ENCODE peak calls at places on chromosomes 3 and 15, in four cellular contexts. S is SK-N-SH, U is WTC11, A is K562. V is an unnamed sample.

GRCh38 chr15:70504305-70504951 is 258.9 kb downstream of the UACA start:
- DNase-seq in A (no peak), S (peak; percentile 62), U (no peak), V (no peak)

GRCh38 chr3:8755564-8756237 is 13.7 kb downstream of the OXTR start:
- DNase-seq in U (no peak), S (no peak), A (peak; percentile 50), V (no peak)

GRCh38 chr3:119585867-119586570 is 6.7 kb downstream of the ADPRH start:
- DNase-seq in A (no peak), S (no peak), U (no peak), V (no peak)

GRCh38 chr3:155334897-155335883 is 41.7 kb upstream of the STRIT1 start:
- DNase-seq in S (peak; percentile 19), A (peak; percentile 46), U (no peak), V (peak; percentile 56)

GRCh38 chr3:111072016-111072891 is 638 bp downstream of the NECTIN3 start:
- DNase-seq in S (no peak), U (peak; percentile 51), A (no peak), V (no peak)

GRCh38 chr15:27686376-27686775 is 412.7 kb downstream of the OCA2 start:
- DNase-seq in U (no peak), S (no peak), A (no peak), V (no peak)

GRCh38 chr3:75886971-75887526 is 101.7 kb upstream of the ZNF717 start:
- DNase-seq in A (no peak), U (no peak), S (no peak), V (no peak)

GRCh38 chr3:11548721-11549131 is 95.0 kb downstream of the VGLL4 start:
- DNase-seq in A (no peak), U (no peak), S (no peak), V (no peak)

GRCh38 chr15:95520511-95520910 is 810.0 kb upstream of the NR2F2 start:
- DNase-seq in U (no peak), S (no peak), A (no peak), V (peak; percentile 15)

GRCh38 chr3:129280183-129280582 is 1.5 kb downstream of the HMCES start:
- DNase-seq in S (no peak), A (no peak), U (no peak), V (no peak)

GRCh38 chr15:37135225-37135624 is 34.9 kb upstream of the MEIS2 start:
- DNase-seq in A (peak; percentile 49), S (no peak), U (no peak), V (no peak)

GRCh38 chr3:102471001-102471400 is 36.2 kb downstream of the ZPLD1 start:
- DNase-seq in S (no peak), A (no peak), U (peak; percentile 66), V (no peak)

GRCh38 chr3:122239112-122239511 is 55.6 kb downstream of the CASR start:
- DNase-seq in S (no peak), U (no peak), A (no peak), V (no peak)

GRCh38 chr3:45170071-45170470 is 23.9 kb upstream of the CDCP1 start:
- DNase-seq in U (no peak), A (no peak), S (no peak), V (no peak)

GRCh38 chr3:72338942-72339749 is 509.1 kb downstream of the SHQ1 start:
- DNase-seq in S (no peak), U (no peak), A (peak; percentile 83), V (peak; percentile 15)

GRCh38 chr3:45092132-45093031 is 53.8 kb downstream of the CDCP1 start:
- DNase-seq in A (peak; percentile 61), U (no peak), S (no peak), V (no peak)

GRCh38 chr3:33962383-33962782 is 164.0 kb downstream of the PDCD6IP start:
- DNase-seq in S (no peak), A (no peak), U (no peak), V (no peak)

GRCh38 chr3:180196658-180197057 is 159.9 kb upstream of the PEX5L start:
- DNase-seq in S (no peak), A (no peak), U (no peak), V (no peak)

GRCh38 chr3:106635271-106635670 is 742.0 kb upstream of the CCDC54 start:
- DNase-seq in S (no peak), A (no peak), U (no peak), V (no peak)

GRCh38 chr15:86139828-86140227 is 60.2 kb downstream of the AGBL1 start:
- DNase-seq in U (peak; percentile 81), S (peak; percentile 19), A (peak; percentile 18), V (no peak)

GRCh38 chr3:160400631-160401150 is 1.2 kb downstream of the SMC4 start:
- DNase-seq in A (peak; percentile 16), S (peak; percentile 56), U (peak; percentile 32), V (no peak)

GRCh38 chr3:7562892-7563291 is 702.0 kb downstream of the GRM7 start:
- DNase-seq in S (no peak), U (no peak), A (no peak), V (no peak)

GRCh38 chr3:110226645-110227044 is 845.0 kb upstream of the NECTIN3 start:
- DNase-seq in U (no peak), A (no peak), S (no peak), V (no peak)

GRCh38 chr15:94638183-94638582 is 406.8 kb downstream of the MCTP2 start:
- DNase-seq in S (no peak), U (peak; percentile 69), A (no peak), V (no peak)

GRCh38 chr3:193665370-193665989 is 72.5 kb downstream of the OPA1 start:
- DNase-seq in S (peak; percentile 24), A (no peak), U (no peak), V (no peak)

GRCh38 chr3:50295553-50296166 is 3.4 kb upstream of the IFRD2 start:
- DNase-seq in S (no peak), A (no peak), U (no peak), V (no peak)

GRCh38 chr3:24793896-24794295 is 299.2 kb upstream of the THRB start:
- DNase-seq in U (no peak), S (no peak), A (no peak), V (no peak)

GRCh38 chr3:115931581-115931980 is 308.3 kb downstream of the GAP43 start:
- DNase-seq in U (no peak), S (no peak), A (no peak), V (no peak)

GRCh38 chr15:74613089-74613952 is 2.3 kb upstream of the CLK3 start:
- DNase-seq in S (no peak), U (no peak), A (no peak), V (no peak)

GRCh38 chr15:44620081-44620480 is 43.4 kb downstream of the SPG11 start:
- DNase-seq in U (no peak), S (no peak), A (no peak), V (no peak)

GRCh38 chr3:111829023-111829422 is 30.0 kb upstream of the PHLDB2 start:
- DNase-seq in U (no peak), S (no peak), A (no peak), V (no peak)

GRCh38 chr3:159273608-159274007 is 471.8 kb downstream of the MFSD1 start:
- DNase-seq in A (no peak), U (peak; percentile 71), S (no peak), V (no peak)

GRCh38 chr15:68627476-68627875 is 48.7 kb downstream of the CORO2B start:
- DNase-seq in A (no peak), U (no peak), S (no peak), V (no peak)
- TF ChIP-seq USF1 in A (no peak), U (no peak), S (no peak), V (no peak)

GRCh38 chr3:128066111-128066510 is 13.9 kb downstream of the SEC61A1 start:
- DNase-seq in A (no peak), U (no peak), S (no peak), V (no peak)

GRCh38 chr3:128067481-128067880 is 15.2 kb downstream of the SEC61A1 start:
- DNase-seq in A (no peak), U (no peak), S (no peak), V (no peak)

GRCh38 chr3:128069271-128069670 is 17.0 kb downstream of the SEC61A1 start:
- DNase-seq in S (no peak), U (no peak), A (no peak), V (no peak)

GRCh38 chr3:128070898-128071591 is 18.8 kb downstream of the SEC61A1 start:
- DNase-seq in A (no peak), U (no peak), S (no peak), V (no peak)

GRCh38 chr3:128068156-128068620 is 16.0 kb downstream of the SEC61A1 start:
- DNase-seq in S (peak; percentile 77), A (peak; percentile 47), U (peak; percentile 46), V (no peak)
- TF ChIP-seq USF1 in S (no peak), A (no peak), U (no peak), V (no peak)

DNA sequence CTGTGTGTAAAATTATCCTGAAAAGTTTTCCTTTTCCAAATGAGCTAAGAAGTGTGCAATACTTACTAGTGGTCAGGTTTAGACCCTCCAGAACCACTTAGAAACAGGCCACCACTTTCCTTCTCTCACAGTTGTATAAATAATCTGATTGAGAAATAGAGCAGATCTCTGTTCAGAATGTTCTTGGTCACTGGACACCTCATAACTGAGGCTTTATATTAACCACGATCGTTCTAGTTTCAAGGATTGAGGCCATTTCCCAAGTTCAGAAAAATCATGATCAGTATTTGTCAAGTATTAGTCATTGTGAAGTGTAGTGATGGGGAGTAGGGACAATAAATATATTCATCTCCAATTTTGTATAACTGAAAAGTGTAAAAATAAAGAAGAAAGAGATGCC is 1.0 kb upstream of the MAP3K13 start:
- DNase-seq in U (no peak), S (no peak), A (no peak), V (no peak)
- TF ChIP-seq USF1 in U (no peak), S (no peak), A (no peak), V (no peak)

GRCh38 chr15:67091073-67091965 is 25.9 kb downstream of the SMAD3 start:
- DNase-seq in A (peak; percentile 86), U (no peak), S (peak; percentile 81), V (peak; percentile 80)
- TF ChIP-seq USF1 in A (no peak), U (no peak), S (no peak), V (no peak)

V was measured in GM12878.